ENCODE peak calls at places on chromosomes 5 and 9, in four cellular contexts. One of them, this sample, is unnamed.

GRCh38 chr9:14433841-14434511 is 120.0 kb upstream of the NFIB start:
- DNase-seq in mucosa of descending colon: no peak
- DNase-seq in brain microvascular endothelial cell: peak; percentile 73
- DNase-seq in AG09309: no peak
- DNase-seq in this sample: no peak

GRCh38 chr5:42157215-42157614 is 232.1 kb downstream of the FBXO4 start:
- DNase-seq in brain microvascular endothelial cell: no peak
- DNase-seq in mucosa of descending colon: no peak
- DNase-seq in AG09309: no peak
- DNase-seq in this sample: no peak

GRCh38 chr9:112249277-112249676 is 74.2 kb upstream of the SUSD1 start:
- DNase-seq in mucosa of descending colon: no peak
- DNase-seq in brain microvascular endothelial cell: no peak
- DNase-seq in AG09309: no peak
- DNase-seq in this sample: no peak

GRCh38 chr9:35380016-35380415 is 109.9 kb upstream of the RUSC2 start:
- DNase-seq in mucosa of descending colon: no peak
- DNase-seq in brain microvascular endothelial cell: no peak
- DNase-seq in AG09309: no peak
- DNase-seq in this sample: no peak

GRCh38 chr5:160291467-160291866 is 20.9 kb downstream of the CCNJL start:
- DNase-seq in mucosa of descending colon: no peak
- DNase-seq in brain microvascular endothelial cell: no peak
- DNase-seq in AG09309: no peak
- DNase-seq in this sample: no peak

GRCh38 chr5:126044111-126044668 is 379.0 kb upstream of the GRAMD2B start:
- DNase-seq in mucosa of descending colon: no peak
- DNase-seq in brain microvascular endothelial cell: peak; percentile 88
- DNase-seq in AG09309: no peak
- DNase-seq in this sample: peak; percentile 53

GRCh38 chr5:16082982-16083381 is 96.6 kb downstream of the MARCHF11 start:
- DNase-seq in AG09309: no peak
- DNase-seq in brain microvascular endothelial cell: no peak
- DNase-seq in mucosa of descending colon: no peak
- DNase-seq in this sample: no peak

GRCh38 chr9:18256574-18256973 is 217.4 kb upstream of the ADAMTSL1 start:
- DNase-seq in mucosa of descending colon: no peak
- DNase-seq in AG09309: no peak
- DNase-seq in brain microvascular endothelial cell: peak; percentile 86
- DNase-seq in this sample: no peak

GRCh38 chr5:40679998-40680681 is 425 bp downstream of the PTGER4 start:
- DNase-seq in mucosa of descending colon: peak; percentile 70
- DNase-seq in brain microvascular endothelial cell: no peak
- DNase-seq in AG09309: no peak
- DNase-seq in this sample: no peak

GRCh38 chr9:83533296-83533695 is 4.9 kb downstream of the FRMD3 start:
- DNase-seq in brain microvascular endothelial cell: no peak
- DNase-seq in AG09309: no peak
- DNase-seq in mucosa of descending colon: no peak
- DNase-seq in this sample: no peak

GRCh38 chr9:34272146-34272545 is 56.9 kb downstream of the KIF24 start:
- DNase-seq in AG09309: no peak
- DNase-seq in mucosa of descending colon: no peak
- DNase-seq in brain microvascular endothelial cell: no peak
- DNase-seq in this sample: no peak

GRCh38 chr9:130195638-130196037 is 23.4 kb downstream of the NCS1 start:
- DNase-seq in AG09309: no peak
- DNase-seq in brain microvascular endothelial cell: no peak
- DNase-seq in mucosa of descending colon: no peak
- DNase-seq in this sample: no peak

GRCh38 chr9:37839491-37840461 is 39.2 kb downstream of the DCAF10 start:
- DNase-seq in AG09309: no peak
- DNase-seq in mucosa of descending colon: no peak
- DNase-seq in brain microvascular endothelial cell: peak; percentile 22
- DNase-seq in this sample: no peak

GRCh38 chr9:113293285-113293874 is 9.8 kb downstream of the RNF183 start:
- DNase-seq in mucosa of descending colon: no peak
- DNase-seq in brain microvascular endothelial cell: no peak
- DNase-seq in AG09309: peak; percentile 42
- DNase-seq in this sample: no peak

GRCh38 chr9:16030513-16031185 is 477.8 kb downstream of the CCDC171 start:
- DNase-seq in mucosa of descending colon: no peak
- DNase-seq in AG09309: peak; percentile 80
- DNase-seq in brain microvascular endothelial cell: peak; percentile 98
- DNase-seq in this sample: peak; percentile 92

GRCh38 chr9:105329729-105330082 is 85.3 kb downstream of the SLC44A1 start:
- DNase-seq in AG09309: no peak
- DNase-seq in brain microvascular endothelial cell: no peak
- DNase-seq in mucosa of descending colon: no peak
- DNase-seq in this sample: no peak

GRCh38 chr5:96288166-96288844 is 144.7 kb downstream of the PCSK1 start:
- DNase-seq in brain microvascular endothelial cell: no peak
- DNase-seq in mucosa of descending colon: no peak
- DNase-seq in AG09309: peak; percentile 31
- DNase-seq in this sample: no peak

GRCh38 chr5:83368835-83369234 is 102.7 kb upstream of the VCAN start:
- DNase-seq in mucosa of descending colon: no peak
- DNase-seq in AG09309: peak; percentile 43
- DNase-seq in brain microvascular endothelial cell: no peak
- DNase-seq in this sample: no peak

GRCh38 chr5:105238561-105238960 is 1676.0 kb upstream of the NUDT12 start:
- DNase-seq in AG09309: no peak
- DNase-seq in brain microvascular endothelial cell: no peak
- DNase-seq in mucosa of descending colon: no peak
- DNase-seq in this sample: no peak

GRCh38 chr5:108345541-108346171 is 36.2 kb downstream of the FBXL17 start:
- DNase-seq in mucosa of descending colon: no peak
- DNase-seq in brain microvascular endothelial cell: no peak
- DNase-seq in AG09309: no peak
- DNase-seq in this sample: peak; percentile 10

GRCh38 chr5:65790371-65791163 is 68.6 kb downstream of the NLN start:
- DNase-seq in mucosa of descending colon: no peak
- DNase-seq in AG09309: no peak
- DNase-seq in brain microvascular endothelial cell: no peak
- DNase-seq in this sample: no peak

GRCh38 chr9:757246-757881 is 84.1 kb upstream of the DMRT1 start:
- DNase-seq in mucosa of descending colon: no peak
- DNase-seq in AG09309: peak; percentile 27
- DNase-seq in brain microvascular endothelial cell: peak; percentile 52
- DNase-seq in this sample: no peak

GRCh38 chr9:85178486-85178885 is 509.0 kb downstream of the NTRK2 start:
- DNase-seq in brain microvascular endothelial cell: no peak
- DNase-seq in AG09309: no peak
- DNase-seq in mucosa of descending colon: no peak
- DNase-seq in this sample: no peak

GRCh38 chr5:35371971-35372426 is 141.7 kb upstream of the PRLR start:
- DNase-seq in mucosa of descending colon: peak; percentile 39
- DNase-seq in brain microvascular endothelial cell: no peak
- DNase-seq in AG09309: no peak
- DNase-seq in this sample: no peak

GRCh38 chr9:5879419-5880181 is 11.1 kb upstream of the MLANA start:
- DNase-seq in mucosa of descending colon: no peak
- DNase-seq in brain microvascular endothelial cell: peak; percentile 56
- DNase-seq in AG09309: peak; percentile 32
- DNase-seq in this sample: no peak

GRCh38 chr9:126773004-126773607 is 31.7 kb upstream of the ZBTB43 start:
- DNase-seq in brain microvascular endothelial cell: no peak
- DNase-seq in mucosa of descending colon: no peak
- DNase-seq in AG09309: no peak
- DNase-seq in this sample: no peak

GRCh38 chr5:5826911-5827310 is 404.4 kb downstream of the ICE1 start:
- DNase-seq in AG09309: no peak
- DNase-seq in brain microvascular endothelial cell: no peak
- DNase-seq in mucosa of descending colon: no peak
- DNase-seq in this sample: no peak

GRCh38 chr5:120632430-120632829 is 168.3 kb downstream of the PRR16 start:
- DNase-seq in brain microvascular endothelial cell: no peak
- DNase-seq in AG09309: no peak
- DNase-seq in mucosa of descending colon: no peak
- DNase-seq in this sample: no peak

GRCh38 chr9:121945281-121945680 is 147.8 kb downstream of the TTLL11 start:
- DNase-seq in mucosa of descending colon: no peak
- DNase-seq in AG09309: no peak
- DNase-seq in brain microvascular endothelial cell: peak; percentile 14
- DNase-seq in this sample: no peak

GRCh38 chr5:135242021-135242480 is 157.0 kb downstream of the MACROH2A1 start:
- DNase-seq in mucosa of descending colon: no peak
- DNase-seq in brain microvascular endothelial cell: no peak
- DNase-seq in AG09309: no peak
- DNase-seq in this sample: peak; percentile 36

GRCh38 chr5:90055831-90056328 is 353.7 kb downstream of the CETN3 start:
- DNase-seq in mucosa of descending colon: no peak
- DNase-seq in AG09309: no peak
- DNase-seq in brain microvascular endothelial cell: peak; percentile 86
- DNase-seq in this sample: peak; percentile 70

GRCh38 chr5:140348104-140348503 is 1.7 kb upstream of the HBEGF start:
- DNase-seq in mucosa of descending colon: peak; percentile 73
- DNase-seq in brain microvascular endothelial cell: no peak
- DNase-seq in AG09309: no peak
- DNase-seq in this sample: no peak

GRCh38 chr5:140344683-140345423 is 1.6 kb downstream of the HBEGF start:
- DNase-seq in AG09309: no peak
- DNase-seq in brain microvascular endothelial cell: no peak
- DNase-seq in mucosa of descending colon: no peak
- DNase-seq in this sample: no peak

GRCh38 chr5:140346348-140347221 is at the start of gene HBEGF:
- DNase-seq in AG09309: no peak
- DNase-seq in brain microvascular endothelial cell: peak; percentile 64
- DNase-seq in mucosa of descending colon: peak; percentile 91
- DNase-seq in this sample: no peak

GRCh38 chr5:140347382-140347781 is 979 bp upstream of the HBEGF start:
- DNase-seq in brain microvascular endothelial cell: no peak
- DNase-seq in AG09309: no peak
- DNase-seq in mucosa of descending colon: no peak
- DNase-seq in this sample: no peak

GRCh38 chr5:140345919-140346347 is 470 bp downstream of the HBEGF start:
- DNase-seq in AG09309: no peak
- DNase-seq in brain microvascular endothelial cell: peak; percentile 56
- DNase-seq in mucosa of descending colon: peak; percentile 76
- DNase-seq in this sample: no peak
- H3K4me3 ChIP-seq in AG09309: peak overlapping the region; percentile 67
- H3K4me3 ChIP-seq in brain microvascular endothelial cell: peak overlapping the region; percentile 81
- H3K4me3 ChIP-seq in mucosa of descending colon: peak overlapping the region; percentile 57
- H3K4me3 ChIP-seq in this sample: peak overlapping the region; percentile 65

GRCh38 chr9:109498195-109499060 is at the start of gene PTPN3:
- DNase-seq in brain microvascular endothelial cell: no peak
- DNase-seq in mucosa of descending colon: peak; percentile 69
- DNase-seq in AG09309: no peak
- DNase-seq in this sample: no peak
- H3K4me3 ChIP-seq in brain microvascular endothelial cell: peak within 1 kb of the TSS; percentile 49
- H3K4me3 ChIP-seq in mucosa of descending colon: peak within 1 kb of the TSS; percentile 24
- H3K4me3 ChIP-seq in AG09309: peak within 1 kb of the TSS; percentile 37
- H3K4me3 ChIP-seq in this sample: peak within 1 kb of the TSS; percentile 53

GRCh38 chr9:128764361-128764760 is 7.4 kb downstream of the ZER1 start:
- DNase-seq in brain microvascular endothelial cell: no peak
- DNase-seq in mucosa of descending colon: no peak
- DNase-seq in AG09309: no peak
- DNase-seq in this sample: no peak
- H3K4me3 ChIP-seq in brain microvascular endothelial cell: no peak overlapping the region
- H3K4me3 ChIP-seq in mucosa of descending colon: no peak overlapping the region
- H3K4me3 ChIP-seq in AG09309: no peak overlapping the region
- H3K4me3 ChIP-seq in this sample: no peak overlapping the region

DNA sequence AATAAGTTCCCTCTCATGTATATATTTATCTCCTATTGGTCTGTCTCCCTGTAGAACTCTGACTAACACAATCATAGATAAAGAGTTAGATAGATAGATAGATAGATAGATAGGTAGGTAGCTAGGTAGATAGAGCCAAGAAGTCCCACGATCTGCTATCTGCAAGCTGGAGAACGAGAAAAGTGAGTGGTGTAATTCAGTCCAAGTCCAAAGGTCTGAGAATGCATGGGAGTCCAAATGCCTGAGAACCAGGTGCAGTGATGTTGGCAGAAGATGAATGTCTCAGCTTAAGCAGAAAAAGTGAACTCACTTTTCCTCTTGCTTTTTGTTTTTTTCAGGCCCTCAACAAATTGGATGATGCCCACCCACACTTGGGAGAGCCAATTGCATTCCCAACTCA is 37.7 kb upstream of the ZFR start:
- DNase-seq in brain microvascular endothelial cell: no peak
- DNase-seq in mucosa of descending colon: no peak
- DNase-seq in AG09309: no peak
- DNase-seq in this sample: no peak
- H3K4me3 ChIP-seq in brain microvascular endothelial cell: no peak overlapping the region
- H3K4me3 ChIP-seq in mucosa of descending colon: no peak overlapping the region
- H3K4me3 ChIP-seq in AG09309: no peak overlapping the region
- H3K4me3 ChIP-seq in this sample: no peak overlapping the region

GRCh38 chr9:125700791-125701190 is 6.2 kb downstream of the MAPKAP1 start:
- DNase-seq in mucosa of descending colon: no peak
- DNase-seq in AG09309: peak; percentile 17
- DNase-seq in brain microvascular endothelial cell: no peak
- DNase-seq in this sample: no peak

GRCh38 chr9:125696106-125696647 is 10.8 kb downstream of the MAPKAP1 start:
- DNase-seq in mucosa of descending colon: no peak
- DNase-seq in brain microvascular endothelial cell: no peak
- DNase-seq in AG09309: no peak
- DNase-seq in this sample: no peak

GRCh38 chr9:125703662-125704061 is 3.3 kb downstream of the MAPKAP1 start:
- DNase-seq in brain microvascular endothelial cell: no peak
- DNase-seq in mucosa of descending colon: no peak
- DNase-seq in AG09309: no peak
- DNase-seq in this sample: no peak

GRCh38 chr9:125701351-125701750 is 5.7 kb downstream of the MAPKAP1 start:
- DNase-seq in brain microvascular endothelial cell: peak; percentile 22
- DNase-seq in AG09309: peak; percentile 46
- DNase-seq in mucosa of descending colon: no peak
- DNase-seq in this sample: no peak

DNA sequence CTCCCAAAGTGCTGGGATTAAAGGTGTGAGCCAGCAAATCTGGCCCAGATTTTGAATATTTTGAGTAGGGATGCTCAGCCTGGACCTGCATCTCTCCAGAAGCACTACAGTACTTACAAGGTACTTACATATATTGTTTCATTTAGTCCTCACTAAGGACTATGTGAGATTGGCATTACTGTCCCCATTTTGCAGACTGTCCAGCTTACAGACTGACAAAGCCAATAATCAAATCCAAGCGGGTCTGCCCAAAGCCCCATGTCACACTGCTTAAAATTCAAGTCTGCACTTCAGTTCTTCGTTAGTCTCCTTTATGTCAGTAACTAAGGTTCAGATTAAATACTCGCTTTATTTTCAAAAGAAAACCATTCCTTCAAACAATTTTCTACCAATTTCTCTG is 7.1 kb downstream of the MAPKAP1 start:
- DNase-seq in AG09309: no peak
- DNase-seq in mucosa of descending colon: no peak
- DNase-seq in brain microvascular endothelial cell: no peak
- DNase-seq in this sample: no peak
- H3K4me3 ChIP-seq in AG09309: no peak overlapping the region
- H3K4me3 ChIP-seq in mucosa of descending colon: no peak overlapping the region
- H3K4me3 ChIP-seq in brain microvascular endothelial cell: no peak overlapping the region
- H3K4me3 ChIP-seq in this sample: no peak overlapping the region

GRCh38 chr5:3598725-3599282 is 3.2 kb downstream of the IRX1 start:
- DNase-seq in brain microvascular endothelial cell: no peak
- DNase-seq in AG09309: no peak
- DNase-seq in mucosa of descending colon: no peak
- DNase-seq in this sample: no peak
- H3K4me3 ChIP-seq in brain microvascular endothelial cell: no peak overlapping the region
- H3K4me3 ChIP-seq in AG09309: no peak overlapping the region
- H3K4me3 ChIP-seq in mucosa of descending colon: no peak overlapping the region
- H3K4me3 ChIP-seq in this sample: peak overlapping the region; percentile 28